ENCODE peak calls at places on chromosomes 16 and 17, in five cellular contexts. M is anterior cingulate cortex; A is SK-MEL-5; N is naive thymus-derived CD8-positive, alpha-beta T cell; V is stimulated activated CD4-positive, alpha-beta T cell treated with anti-CD3 and anti-CD28 coated beads, Interleukin-4, amount 100 ng/mL, for 48 hours. K is an unnamed sample.

GRCh38 chr17:58121925-58122324 is 26.3 kb upstream of the OR4D1 start:
- DNase-seq in M (no peak), A (peak; percentile 75), N (peak; percentile 43), V (peak; percentile 4), K (peak; percentile 57)

GRCh38 chr17:199806-200603 is 18.6 kb upstream of the DOC2B start:
- DNase-seq in M (no peak), A (no peak), N (no peak), V (no peak), K (peak; percentile 8)

GRCh38 chr16:67028555-67029248 is at the start of gene CBFB:
- DNase-seq in M (peak; percentile 86), A (peak; percentile 88), N (peak; percentile 95), V (peak; percentile 89), K (peak; percentile 87)

GRCh38 chr17:66255112-66255511 is 25.9 kb upstream of the APOH start:
- DNase-seq in M (no peak), A (peak; percentile 92), N (peak; percentile 70), V (peak; percentile 16), K (peak; percentile 82)

GRCh38 chr17:47618416-47618815 is 31.3 kb upstream of the KPNB1 start:
- DNase-seq in M (no peak), A (peak; percentile 51), N (no peak), V (no peak), K (no peak)

GRCh38 chr16:66988197-66988788 is at the start of gene CES4A:
- DNase-seq in M (no peak), A (no peak), N (no peak), V (no peak), K (peak; percentile 87)

GRCh38 chr16:3401719-3402397 is 843 bp downstream of the ZNF174 start:
- DNase-seq in M (no peak), A (peak; percentile 11), N (no peak), V (no peak), K (no peak)

GRCh38 chr16:23155445-23156049 is 6.3 kb upstream of the USP31 start:
- DNase-seq in M (no peak), A (peak; percentile 34), N (no peak), V (no peak), K (no peak)

GRCh38 chr16:15772579-15773293 is 84.1 kb downstream of the MYH11 start:
- DNase-seq in M (no peak), A (no peak), N (no peak), V (no peak), K (no peak)

GRCh38 chr17:27415090-27415795 is 41.0 kb upstream of the KSR1 start:
- DNase-seq in M (no peak), A (no peak), N (no peak), V (no peak), K (no peak)

GRCh38 chr16:89200124-89200849 is at the start of gene SLC22A31:
- DNase-seq in M (no peak), A (no peak), N (no peak), V (no peak), K (no peak)

GRCh38 chr17:59366040-59366757 is 34.7 kb downstream of the YPEL2 start:
- DNase-seq in M (no peak), A (no peak), N (no peak), V (no peak), K (no peak)

GRCh38 chr17:42618442-42619150 is 9.1 kb downstream of the TUBG1 start:
- DNase-seq in M (peak; percentile 12), A (no peak), N (no peak), V (no peak), K (peak; percentile 80)

GRCh38 chr16:24645739-24646645 is 83.5 kb upstream of the TNRC6A start:
- DNase-seq in M (no peak), A (peak; percentile 89), N (no peak), V (no peak), K (peak; percentile 99)

GRCh38 chr16:3717235-3718018 is at the start of gene TRAP1:
- DNase-seq in M (peak; percentile 87), A (peak; percentile 78), N (peak; percentile 88), V (peak; percentile 90), K (peak; percentile 71)

GRCh38 chr16:20359997-20360396 is 7.5 kb upstream of the UMOD start:
- DNase-seq in M (no peak), A (peak; percentile 48), N (no peak), V (no peak), K (no peak)

GRCh38 chr17:50953831-50954601 is 87.9 kb upstream of the TOB1 start:
- DNase-seq in M (no peak), A (no peak), N (no peak), V (no peak), K (peak; percentile 79)

GRCh38 chr16:77961811-77962210 is 60.5 kb upstream of the CLEC3A start:
- DNase-seq in M (no peak), A (no peak), N (no peak), V (no peak), K (no peak)

GRCh38 chr17:62808576-62808970 is 459 bp upstream of the MARCHF10 start:
- DNase-seq in M (peak; percentile 38), A (no peak), N (no peak), V (no peak), K (no peak)

GRCh38 chr17:19747829-19748806 is at the start of gene ALDH3A1:
- DNase-seq in M (peak; percentile 4), A (no peak), N (no peak), V (no peak), K (peak; percentile 92)

GRCh38 chr16:66977341-66978113 is 10.9 kb upstream of the CES4A start:
- DNase-seq in M (peak; percentile 72), A (peak; percentile 79), N (peak; percentile 88), V (peak; percentile 87), K (peak; percentile 84)

GRCh38 chr16:23382279-23382678 is 70.7 kb downstream of the COG7 start:
- DNase-seq in M (no peak), A (no peak), N (no peak), V (no peak), K (no peak)

GRCh38 chr16:81551141-81551808 is 106.7 kb downstream of the CMIP start:
- DNase-seq in M (peak; percentile 14), A (no peak), N (no peak), V (no peak), K (no peak)

GRCh38 chr17:40284085-40284713 is 3.5 kb upstream of the CDC6 start:
- DNase-seq in M (no peak), A (peak; percentile 37), N (no peak), V (no peak), K (no peak)

GRCh38 chr17:50055055-50055425 is 870 bp upstream of the ITGA3 start:
- DNase-seq in M (peak; percentile 53), A (no peak), N (peak; percentile 4), V (no peak), K (peak; percentile 92)

GRCh38 chr17:44865921-44866320 is 18.2 kb downstream of the HIGD1B start:
- DNase-seq in M (no peak), A (no peak), N (no peak), V (no peak), K (no peak)

GRCh38 chr16:57480127-57480753 is 6.1 kb downstream of the DOK4 start:
- DNase-seq in M (no peak), A (no peak), N (no peak), V (no peak), K (no peak)

GRCh38 chr17:63550816-63551639 is 751 bp downstream of the DCAF7 start:
- DNase-seq in M (peak; percentile 26), A (peak; percentile 57), N (no peak), V (peak; percentile 19), K (peak; percentile 34)

GRCh38 chr17:17535957-17536356 is 39.8 kb upstream of the RASD1 start:
- DNase-seq in M (peak; percentile 35), A (no peak), N (no peak), V (no peak), K (peak; percentile 36)

K was measured in MCF 10A.